ENCODE peak calls at places on chromosome 13, in seven cellular contexts. D is heart left ventricle; J is lung; O is fibroblast of pulmonary artery; A is astrocyte of the spinal cord; V is CD8-positive, alpha-beta T cell; R is Panc1. I is an unnamed sample.

GRCh38 chr13:66344770-66345367 is 885.3 kb downstream of the PCDH9 start:
- DNase-seq in J (no peak), A (no peak), V (no peak), O (no peak), D (no peak), R (no peak), I (no peak)

GRCh38 chr13:31860002-31860401 is 120.7 kb downstream of the RXFP2 start:
- DNase-seq in V (no peak), O (no peak), A (no peak), R (no peak), J (no peak), D (no peak), I (no peak)

GRCh38 chr13:30581582-30581981 is 36.1 kb upstream of the USPL1 start:
- DNase-seq in A (no peak), V (no peak), J (no peak), R (no peak), O (peak; percentile 39), D (no peak), I (no peak)

GRCh38 chr13:29434217-29434940 is 161.1 kb downstream of the SLC7A1 start:
- DNase-seq in J (no peak), R (no peak), A (no peak), D (no peak), V (no peak), O (no peak), I (no peak)

GRCh38 chr13:23505007-23505406 is 65.2 kb upstream of the TNFRSF19 start:
- DNase-seq in J (no peak), O (peak; percentile 28), D (no peak), V (no peak), R (no peak), A (peak; percentile 34), I (no peak)

GRCh38 chr13:114164027-114164426 is 15.0 kb upstream of the CFAP97D2 start:
- DNase-seq in A (no peak), D (no peak), O (no peak), J (no peak), V (no peak), R (no peak), I (no peak)

GRCh38 chr13:30338331-30338851 is 31.0 kb upstream of the KATNAL1 start:
- DNase-seq in A (no peak), V (no peak), R (no peak), J (no peak), D (no peak), O (no peak), I (no peak)

GRCh38 chr13:111037838-111038397 is 77.2 kb upstream of the ARHGEF7 start:
- DNase-seq in V (no peak), J (no peak), A (no peak), O (no peak), R (no peak), D (peak; percentile 10), I (no peak)

GRCh38 chr13:99693351-99693750 is 192.1 kb downstream of the TM9SF2 start:
- DNase-seq in D (no peak), R (no peak), O (no peak), V (no peak), A (no peak), J (no peak), I (no peak)

GRCh38 chr13:41561179-41561578 is 103.8 kb downstream of the RGCC start:
- DNase-seq in V (no peak), R (no peak), A (peak; percentile 79), O (peak; percentile 44), D (no peak), J (peak; percentile 49), I (no peak)

GRCh38 chr13:33053397-33054066 is 37.3 kb downstream of the KL start:
- DNase-seq in A (peak; percentile 29), D (no peak), V (no peak), O (no peak), J (no peak), R (no peak), I (no peak)

GRCh38 chr13:33050161-33050560 is 33.9 kb downstream of the KL start:
- DNase-seq in O (no peak), V (no peak), R (no peak), J (no peak), D (no peak), A (no peak), I (no peak)

GRCh38 chr13:33057019-33057785 is 41.0 kb downstream of the KL start:
- DNase-seq in R (no peak), D (no peak), J (no peak), O (peak; percentile 34), V (no peak), A (peak; percentile 23), I (no peak)

GRCh38 chr13:33051632-33052031 is 35.4 kb downstream of the KL start:
- DNase-seq in O (no peak), J (no peak), V (no peak), D (no peak), A (no peak), R (no peak), I (no peak)

DNA sequence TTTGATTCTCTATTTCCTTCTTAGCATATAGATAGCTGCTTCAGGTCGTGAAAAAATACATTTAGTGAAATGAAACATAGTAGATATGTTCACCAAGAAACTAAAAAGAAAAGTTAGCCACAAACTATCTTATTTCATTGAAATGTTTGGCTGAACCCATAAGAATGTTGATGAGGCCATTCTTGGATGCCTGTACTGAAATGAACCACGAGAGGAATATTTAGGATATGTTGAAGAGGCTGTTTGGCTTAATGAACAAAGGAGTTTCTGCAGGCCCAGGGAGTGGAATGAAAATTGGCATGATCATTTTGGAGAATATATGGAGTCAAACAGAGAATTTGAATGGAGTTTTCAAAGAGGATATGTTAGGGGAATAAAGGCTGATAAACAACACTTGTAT is 36.2 kb downstream of the KL start:
- DNase-seq in V (no peak), D (no peak), O (peak; percentile 18), J (no peak), R (no peak), A (peak; percentile 65), I (no peak)
- H3K4me3 ChIP-seq in V (no peak overlapping the region), D (peak overlapping the region; percentile 17), O (no peak overlapping the region), J (no peak overlapping the region), R (no peak overlapping the region), A (no peak overlapping the region), I (no peak overlapping the region)

DNA sequence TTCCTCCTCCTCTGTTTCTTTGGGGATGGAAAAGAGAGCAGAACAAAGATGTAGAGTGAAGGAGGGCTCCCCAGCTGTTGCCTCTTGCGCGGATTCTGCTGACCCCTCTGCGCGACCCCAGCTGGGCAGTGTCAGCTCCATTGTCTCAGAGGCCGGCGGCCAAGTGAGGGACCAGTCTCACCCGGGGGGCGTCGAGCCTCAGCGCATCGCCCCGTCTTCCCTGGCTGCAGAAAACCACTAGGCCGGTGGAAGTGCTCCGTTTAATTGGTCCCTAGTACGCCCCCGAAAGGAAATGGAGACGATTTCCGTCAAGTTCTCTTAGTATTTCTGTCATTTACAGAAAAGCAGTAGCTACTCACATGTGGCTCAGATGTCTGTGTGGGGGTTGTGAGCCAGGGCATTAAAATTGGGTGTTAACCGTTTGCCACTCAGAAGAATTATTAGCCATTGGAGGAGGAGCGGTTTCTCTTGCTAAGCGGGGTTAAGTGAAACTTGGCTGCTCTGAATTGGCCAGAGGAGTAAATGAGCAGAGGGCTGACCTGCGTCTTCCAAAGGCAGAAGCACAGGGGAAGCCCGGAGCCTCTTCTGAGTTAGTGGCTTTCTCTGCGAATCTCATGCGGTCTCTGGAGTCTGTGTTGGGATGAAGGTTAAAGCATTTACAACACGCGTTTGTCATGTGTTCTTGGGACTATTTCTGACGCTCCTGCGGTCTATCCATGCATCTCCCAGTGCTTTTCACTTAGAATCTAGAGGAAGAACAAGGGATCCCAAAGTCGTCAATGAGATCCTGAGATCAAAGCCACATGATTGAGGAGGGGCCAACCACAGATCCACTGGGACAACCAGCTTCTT is 132.8 kb upstream of the MYO16 start:
- DNase-seq in J (no peak), O (peak; percentile 5), D (no peak), V (no peak), A (peak; percentile 23), R (no peak), I (no peak)
- H3K4me3 ChIP-seq in J (no peak overlapping the region), O (no peak overlapping the region), D (peak overlapping the region; percentile 43), V (peak overlapping the region; percentile 16), A (peak overlapping the region; percentile 45), R (no peak overlapping the region), I (peak overlapping the region; percentile 33)

GRCh38 chr13:48978942-48979601 is 3.4 kb downstream of the FNDC3A start:
- DNase-seq in A (no peak), O (peak; percentile 45), J (no peak), R (no peak), D (no peak), V (no peak), I (no peak)
- H3K4me3 ChIP-seq in A (no peak overlapping the region), O (no peak overlapping the region), J (no peak overlapping the region), R (peak overlapping the region; percentile 18), D (no peak overlapping the region), V (no peak overlapping the region), I (no peak overlapping the region)

GRCh38 chr13:40386586-40386985 is 279.9 kb downstream of the FOXO1 start:
- DNase-seq in V (no peak), D (no peak), J (no peak), A (no peak), O (no peak), R (no peak), I (no peak)

GRCh38 chr13:40385858-40386180 is 280.6 kb downstream of the FOXO1 start:
- DNase-seq in O (no peak), V (no peak), D (no peak), J (no peak), A (no peak), R (no peak), I (no peak)

GRCh38 chr13:40389081-40389641 is 277.3 kb downstream of the FOXO1 start:
- DNase-seq in D (no peak), O (no peak), R (no peak), A (peak; percentile 3), V (peak; percentile 18), J (no peak), I (no peak)

GRCh38 chr13:40388617-40389016 is 277.8 kb downstream of the FOXO1 start:
- DNase-seq in D (peak; percentile 68), J (no peak), A (no peak), O (no peak), R (no peak), V (peak; percentile 75), I (no peak)

DNA sequence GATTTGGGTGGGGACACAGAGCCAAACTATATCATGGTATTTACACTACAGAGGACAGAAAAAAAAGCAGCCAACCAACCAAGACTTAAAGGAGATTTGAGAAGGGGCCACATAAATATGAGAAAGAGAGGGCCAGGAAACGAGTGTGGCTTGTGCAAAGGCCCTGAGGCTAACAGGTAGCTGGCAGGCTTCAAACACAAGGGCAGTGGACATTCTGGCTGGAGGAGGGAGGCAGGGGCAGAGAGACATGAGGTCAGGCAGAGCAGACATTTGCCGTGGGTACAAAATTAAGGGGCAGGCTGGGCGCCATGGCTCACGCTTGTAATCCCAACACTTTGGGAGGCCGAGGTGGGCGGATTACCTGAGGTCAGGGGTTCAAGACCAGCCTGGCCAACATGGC is 278.7 kb downstream of the FOXO1 start:
- DNase-seq in J (no peak), R (no peak), O (no peak), D (no peak), V (no peak), A (no peak), I (no peak)
- H3K4me3 ChIP-seq in J (no peak overlapping the region), R (no peak overlapping the region), O (no peak overlapping the region), D (no peak overlapping the region), V (no peak overlapping the region), A (no peak overlapping the region), I (no peak overlapping the region)

DNA sequence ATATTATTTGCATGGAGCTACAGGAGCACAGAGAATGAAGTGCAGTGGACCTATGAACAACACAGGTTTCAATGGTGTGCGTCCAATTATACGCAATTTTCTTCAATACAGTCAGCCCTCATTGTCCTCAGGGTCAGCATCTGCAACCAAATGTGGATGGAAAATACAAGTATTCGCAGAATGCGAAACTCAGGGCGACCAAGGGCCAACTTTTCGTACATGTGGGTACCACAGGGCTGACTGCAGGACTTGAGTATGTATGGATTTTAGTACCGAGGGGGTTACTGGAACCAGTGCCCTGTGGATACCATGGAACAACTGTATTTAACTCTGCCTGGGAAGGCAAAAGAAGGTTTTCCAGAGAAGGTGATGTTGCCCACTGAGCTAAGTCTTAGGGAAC is 10.2 kb downstream of the LCP1 start:
- DNase-seq in V (no peak), J (no peak), R (no peak), D (no peak), O (no peak), A (no peak), I (no peak)
- H3K4me3 ChIP-seq in V (peak overlapping the region; percentile 8), J (no peak overlapping the region), R (no peak overlapping the region), D (no peak overlapping the region), O (no peak overlapping the region), A (no peak overlapping the region), I (no peak overlapping the region)

I was measured in skeletal muscle cell.